ENCODE peak calls at places on chromosomes 12 and 14, in six cellular contexts. One of them, this sample, is unnamed. For H3K36me3, the result is how much of the 10 kb centered on the place peaks cover.

GRCh38 chr12:28882444-28882843 is 266.6 kb upstream of the FAR2 start:
- DNase-seq in hepatocyte: peak
- DNase-seq in endothelial cell of umbilical vein: no peak
- DNase-seq in GM23248: no peak
- DNase-seq in fibroblast of lung: peak
- DNase-seq in PC-3: peak
- DNase-seq in this sample: no peak

GRCh38 chr12:106648736-106649135 is 65.9 kb downstream of the RFX4 start:
- DNase-seq in PC-3: no peak
- DNase-seq in GM23248: peak
- DNase-seq in hepatocyte: peak
- DNase-seq in endothelial cell of umbilical vein: no peak
- DNase-seq in fibroblast of lung: no peak
- DNase-seq in this sample: no peak

GRCh38 chr12:6370994-6371754 is 4.2 kb downstream of the SCNN1A start:
- DNase-seq in PC-3: peak
- DNase-seq in fibroblast of lung: peak
- DNase-seq in hepatocyte: peak
- DNase-seq in GM23248: peak
- DNase-seq in endothelial cell of umbilical vein: peak
- DNase-seq in this sample: no peak

GRCh38 chr14:80364274-80364673 is 153.0 kb upstream of the DIO2 start:
- DNase-seq in fibroblast of lung: peak
- DNase-seq in PC-3: peak
- DNase-seq in GM23248: peak
- DNase-seq in endothelial cell of umbilical vein: peak
- DNase-seq in hepatocyte: peak
- DNase-seq in this sample: peak

GRCh38 chr12:6360080-6360571 is 15.2 kb downstream of the SCNN1A start:
- DNase-seq in fibroblast of lung: no peak
- DNase-seq in PC-3: no peak
- DNase-seq in hepatocyte: no peak
- DNase-seq in endothelial cell of umbilical vein: no peak
- DNase-seq in GM23248: no peak
- DNase-seq in this sample: no peak

GRCh38 chr14:71994416-71994815 is 62.2 kb downstream of the RGS6 start:
- DNase-seq in endothelial cell of umbilical vein: no peak
- DNase-seq in GM23248: no peak
- DNase-seq in hepatocyte: no peak
- DNase-seq in fibroblast of lung: no peak
- DNase-seq in PC-3: no peak
- DNase-seq in this sample: no peak

GRCh38 chr12:100868487-100868886 is 73.9 kb downstream of the ANO4 start:
- DNase-seq in endothelial cell of umbilical vein: no peak
- DNase-seq in hepatocyte: no peak
- DNase-seq in PC-3: peak
- DNase-seq in GM23248: peak
- DNase-seq in fibroblast of lung: peak
- DNase-seq in this sample: no peak

GRCh38 chr12:6826125-6826733 is 2.0 kb upstream of the P3H3 start:
- DNase-seq in GM23248: no peak
- DNase-seq in hepatocyte: no peak
- DNase-seq in PC-3: no peak
- DNase-seq in fibroblast of lung: no peak
- DNase-seq in endothelial cell of umbilical vein: no peak
- DNase-seq in this sample: no peak

GRCh38 chr14:73895939-73896338 is 9.3 kb downstream of the ZNF410 start:
- DNase-seq in fibroblast of lung: no peak
- DNase-seq in endothelial cell of umbilical vein: no peak
- DNase-seq in hepatocyte: no peak
- DNase-seq in PC-3: no peak
- DNase-seq in GM23248: no peak
- DNase-seq in this sample: no peak

GRCh38 chr14:73896521-73896920 is 9.9 kb downstream of the ZNF410 start:
- DNase-seq in endothelial cell of umbilical vein: peak
- DNase-seq in GM23248: peak
- DNase-seq in fibroblast of lung: peak
- DNase-seq in PC-3: no peak
- DNase-seq in hepatocyte: no peak
- DNase-seq in this sample: no peak
- H3K36me3 ChIP-seq in endothelial cell of umbilical vein: under half
- H3K36me3 ChIP-seq in GM23248: half or more
- H3K36me3 ChIP-seq in fibroblast of lung: under half
- H3K36me3 ChIP-seq in PC-3: half or more
- H3K36me3 ChIP-seq in hepatocyte: under half
- H3K36me3 ChIP-seq in this sample: half or more

GRCh38 chr14:60487211-60487610 is 1.3 kb upstream of the C14orf39 start:
- DNase-seq in PC-3: no peak
- DNase-seq in endothelial cell of umbilical vein: no peak
- DNase-seq in GM23248: no peak
- DNase-seq in fibroblast of lung: no peak
- DNase-seq in hepatocyte: no peak
- DNase-seq in this sample: no peak
- TF ChIP-seq EZH2 in PC-3: no peak
- TF ChIP-seq EZH2 in endothelial cell of umbilical vein: no peak
- TF ChIP-seq EZH2 in GM23248: no peak
- TF ChIP-seq EZH2 in fibroblast of lung: no peak
- TF ChIP-seq EZH2 in hepatocyte: no peak
- TF ChIP-seq EZH2 in this sample: no peak

GRCh38 chr12:24014240-24014639 is 64.8 kb upstream of the SOX5 start:
- DNase-seq in hepatocyte: no peak
- DNase-seq in endothelial cell of umbilical vein: no peak
- DNase-seq in PC-3: no peak
- DNase-seq in GM23248: no peak
- DNase-seq in fibroblast of lung: no peak
- DNase-seq in this sample: no peak
- H3K36me3 ChIP-seq in hepatocyte: under half
- H3K36me3 ChIP-seq in endothelial cell of umbilical vein: under half
- H3K36me3 ChIP-seq in PC-3: under half
- H3K36me3 ChIP-seq in GM23248: under half
- H3K36me3 ChIP-seq in fibroblast of lung: under half
- H3K36me3 ChIP-seq in this sample: under half

GRCh38 chr12:57738142-57738474 is 434 bp downstream of the AGAP2 start:
- DNase-seq in PC-3: no peak
- DNase-seq in GM23248: no peak
- DNase-seq in fibroblast of lung: no peak
- DNase-seq in endothelial cell of umbilical vein: no peak
- DNase-seq in hepatocyte: no peak
- DNase-seq in this sample: no peak
- TF ChIP-seq EZH2 in PC-3: no peak
- TF ChIP-seq EZH2 in GM23248: no peak
- TF ChIP-seq EZH2 in fibroblast of lung: no peak
- TF ChIP-seq EZH2 in endothelial cell of umbilical vein: no peak
- TF ChIP-seq EZH2 in hepatocyte: no peak
- TF ChIP-seq EZH2 in this sample: no peak

DNA sequence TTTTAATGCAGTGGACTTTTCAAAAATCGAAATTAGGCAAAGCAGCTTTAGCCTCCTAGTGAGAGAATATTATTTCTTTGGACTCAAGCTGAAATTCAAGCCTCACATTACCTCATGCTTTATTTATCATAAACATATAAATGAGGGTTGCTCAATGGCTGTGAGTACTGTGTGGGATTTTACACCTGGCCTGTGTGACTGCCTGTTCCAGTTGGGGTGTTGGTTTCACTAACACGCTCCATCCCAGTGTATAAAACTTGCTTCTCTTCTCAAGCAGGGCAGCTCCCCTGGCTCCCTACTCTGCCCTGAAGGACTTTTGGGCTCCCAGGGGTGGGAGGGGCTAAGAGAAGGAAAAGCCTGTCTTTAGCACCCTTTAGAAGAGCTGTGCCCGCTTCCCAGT is 15.0 kb downstream of the ANKLE2 start:
- DNase-seq in hepatocyte: no peak
- DNase-seq in fibroblast of lung: no peak
- DNase-seq in PC-3: no peak
- DNase-seq in endothelial cell of umbilical vein: no peak
- DNase-seq in GM23248: no peak
- DNase-seq in this sample: no peak
- H3K36me3 ChIP-seq in hepatocyte: under half
- H3K36me3 ChIP-seq in fibroblast of lung: under half
- H3K36me3 ChIP-seq in PC-3: half or more
- H3K36me3 ChIP-seq in endothelial cell of umbilical vein: half or more
- H3K36me3 ChIP-seq in GM23248: half or more
- H3K36me3 ChIP-seq in this sample: half or more

GRCh38 chr12:113477842-113478215 is 6.2 kb upstream of the LHX5 start:
- DNase-seq in fibroblast of lung: no peak
- DNase-seq in GM23248: no peak
- DNase-seq in endothelial cell of umbilical vein: no peak
- DNase-seq in hepatocyte: no peak
- DNase-seq in PC-3: no peak
- DNase-seq in this sample: no peak
- TF ChIP-seq EZH2 in fibroblast of lung: peak
- TF ChIP-seq EZH2 in GM23248: no peak
- TF ChIP-seq EZH2 in endothelial cell of umbilical vein: no peak
- TF ChIP-seq EZH2 in hepatocyte: no peak
- TF ChIP-seq EZH2 in PC-3: no peak
- TF ChIP-seq EZH2 in this sample: no peak

GRCh38 chr12:113390064-113391043 is 13.3 kb downstream of the SDS start:
- DNase-seq in GM23248: no peak
- DNase-seq in fibroblast of lung: no peak
- DNase-seq in hepatocyte: no peak
- DNase-seq in PC-3: no peak
- DNase-seq in endothelial cell of umbilical vein: no peak
- DNase-seq in this sample: no peak
- H3K36me3 ChIP-seq in GM23248: under half
- H3K36me3 ChIP-seq in fibroblast of lung: under half
- H3K36me3 ChIP-seq in hepatocyte: under half
- H3K36me3 ChIP-seq in PC-3: under half
- H3K36me3 ChIP-seq in endothelial cell of umbilical vein: under half
- H3K36me3 ChIP-seq in this sample: under half

GRCh38 chr14:104169765-104170113 is 31.4 kb downstream of the KIF26A start:
- DNase-seq in GM23248: no peak
- DNase-seq in fibroblast of lung: no peak
- DNase-seq in PC-3: no peak
- DNase-seq in endothelial cell of umbilical vein: no peak
- DNase-seq in hepatocyte: no peak
- DNase-seq in this sample: no peak
- TF ChIP-seq EZH2 in GM23248: no peak
- TF ChIP-seq EZH2 in fibroblast of lung: no peak
- TF ChIP-seq EZH2 in PC-3: no peak
- TF ChIP-seq EZH2 in endothelial cell of umbilical vein: no peak
- TF ChIP-seq EZH2 in hepatocyte: no peak
- TF ChIP-seq EZH2 in this sample: no peak

GRCh38 chr14:91163316-91163715 is 49.4 kb downstream of the DGLUCY start:
- DNase-seq in endothelial cell of umbilical vein: no peak
- DNase-seq in PC-3: no peak
- DNase-seq in fibroblast of lung: no peak
- DNase-seq in GM23248: no peak
- DNase-seq in hepatocyte: no peak
- DNase-seq in this sample: no peak
- H3K36me3 ChIP-seq in endothelial cell of umbilical vein: under half
- H3K36me3 ChIP-seq in PC-3: under half
- H3K36me3 ChIP-seq in fibroblast of lung: under half
- H3K36me3 ChIP-seq in GM23248: under half
- H3K36me3 ChIP-seq in hepatocyte: under half
- H3K36me3 ChIP-seq in this sample: under half

GRCh38 chr14:38255408-38255672 is 553 bp downstream of the CLEC14A start:
- DNase-seq in PC-3: no peak
- DNase-seq in GM23248: no peak
- DNase-seq in endothelial cell of umbilical vein: no peak
- DNase-seq in fibroblast of lung: no peak
- DNase-seq in hepatocyte: peak
- DNase-seq in this sample: no peak

GRCh38 chr14:38248629-38249028 is 7.3 kb downstream of the CLEC14A start:
- DNase-seq in PC-3: peak
- DNase-seq in GM23248: peak
- DNase-seq in fibroblast of lung: no peak
- DNase-seq in endothelial cell of umbilical vein: no peak
- DNase-seq in hepatocyte: no peak
- DNase-seq in this sample: no peak

GRCh38 chr14:38252066-38252710 is 3.7 kb downstream of the CLEC14A start:
- DNase-seq in PC-3: peak
- DNase-seq in GM23248: no peak
- DNase-seq in fibroblast of lung: no peak
- DNase-seq in endothelial cell of umbilical vein: peak
- DNase-seq in hepatocyte: no peak
- DNase-seq in this sample: no peak

GRCh38 chr14:38254565-38255407 is 1.1 kb downstream of the CLEC14A start:
- DNase-seq in hepatocyte: no peak
- DNase-seq in endothelial cell of umbilical vein: peak
- DNase-seq in PC-3: no peak
- DNase-seq in fibroblast of lung: peak
- DNase-seq in GM23248: peak
- DNase-seq in this sample: no peak

GRCh38 chr14:38250316-38250715 is 5.6 kb downstream of the CLEC14A start:
- DNase-seq in PC-3: no peak
- DNase-seq in hepatocyte: no peak
- DNase-seq in endothelial cell of umbilical vein: peak
- DNase-seq in fibroblast of lung: no peak
- DNase-seq in GM23248: no peak
- DNase-seq in this sample: no peak
- TF ChIP-seq EZH2 in PC-3: no peak
- TF ChIP-seq EZH2 in hepatocyte: no peak
- TF ChIP-seq EZH2 in endothelial cell of umbilical vein: no peak
- TF ChIP-seq EZH2 in fibroblast of lung: no peak
- TF ChIP-seq EZH2 in GM23248: no peak
- TF ChIP-seq EZH2 in this sample: no peak